ENCODE peak calls at places on chromosomes 12 and 14, in six cellular contexts. One of them, this sample, is unnamed.

GRCh38 chr12:124302241-124302806 is 7.4 kb downstream of the RFLNA start:
- DNase-seq in HL-60: no peak
- DNase-seq in B cell: no peak
- DNase-seq in kidney: peak; percentile 38
- DNase-seq in pancreas: no peak
- DNase-seq in GM23338: no peak
- DNase-seq in this sample: no peak

GRCh38 chr12:124334266-124334665 is 39.4 kb downstream of the RFLNA start:
- DNase-seq in HL-60: no peak
- DNase-seq in B cell: no peak
- DNase-seq in kidney: peak; percentile 72
- DNase-seq in pancreas: no peak
- DNase-seq in GM23338: no peak
- DNase-seq in this sample: no peak

GRCh38 chr12:57006809-57007475 is 596 bp upstream of the ZBTB39 start:
- DNase-seq in HL-60: no peak
- DNase-seq in B cell: no peak
- DNase-seq in kidney: no peak
- DNase-seq in pancreas: no peak
- DNase-seq in GM23338: no peak
- DNase-seq in this sample: no peak

GRCh38 chr12:118359541-118359915 is 13.2 kb downstream of the TAOK3 start:
- DNase-seq in HL-60: peak; percentile 80
- DNase-seq in B cell: peak; percentile 44
- DNase-seq in kidney: no peak
- DNase-seq in pancreas: no peak
- DNase-seq in GM23338: no peak
- DNase-seq in this sample: no peak

GRCh38 chr12:102950107-102950949 is 7.1 kb upstream of the ASCL1 start:
- DNase-seq in HL-60: no peak
- DNase-seq in B cell: no peak
- DNase-seq in kidney: no peak
- DNase-seq in pancreas: no peak
- DNase-seq in GM23338: peak; percentile 85
- DNase-seq in this sample: no peak

GRCh38 chr14:72523397-72524157 is 370.3 kb downstream of the DPF3 start:
- DNase-seq in HL-60: no peak
- DNase-seq in B cell: no peak
- DNase-seq in kidney: no peak
- DNase-seq in pancreas: no peak
- DNase-seq in GM23338: no peak
- DNase-seq in this sample: no peak

GRCh38 chr14:103889313-103890051 is 38.8 kb upstream of the TDRD9 start:
- DNase-seq in HL-60: no peak
- DNase-seq in B cell: peak; percentile 28
- DNase-seq in kidney: no peak
- DNase-seq in pancreas: peak; percentile 71
- DNase-seq in GM23338: no peak
- DNase-seq in this sample: no peak

GRCh38 chr12:17982556-17982955 is 107.4 kb downstream of the RERGL start:
- DNase-seq in HL-60: no peak
- DNase-seq in B cell: no peak
- DNase-seq in kidney: no peak
- DNase-seq in pancreas: no peak
- DNase-seq in GM23338: no peak
- DNase-seq in this sample: no peak

GRCh38 chr12:12715459-12716150 is 1.6 kb upstream of the CDKN1B start:
- DNase-seq in HL-60: peak; percentile 58
- DNase-seq in B cell: peak; percentile 51
- DNase-seq in kidney: no peak
- DNase-seq in pancreas: no peak
- DNase-seq in GM23338: no peak
- DNase-seq in this sample: no peak

GRCh38 chr12:80756875-80757274 is 40.2 kb downstream of the MYF5 start:
- DNase-seq in HL-60: no peak
- DNase-seq in B cell: no peak
- DNase-seq in kidney: no peak
- DNase-seq in pancreas: no peak
- DNase-seq in GM23338: no peak
- DNase-seq in this sample: no peak

GRCh38 chr14:101791919-101792572 is 30.5 kb downstream of the PPP2R5C start:
- DNase-seq in HL-60: peak; percentile 26
- DNase-seq in B cell: no peak
- DNase-seq in kidney: no peak
- DNase-seq in pancreas: no peak
- DNase-seq in GM23338: no peak
- DNase-seq in this sample: no peak

GRCh38 chr12:18886962-18887361 is 149.0 kb downstream of the CAPZA3 start:
- DNase-seq in HL-60: no peak
- DNase-seq in B cell: no peak
- DNase-seq in kidney: no peak
- DNase-seq in pancreas: no peak
- DNase-seq in GM23338: no peak
- DNase-seq in this sample: no peak

GRCh38 chr14:61466249-61466904 is 145.0 kb downstream of the PRKCH start:
- DNase-seq in HL-60: no peak
- DNase-seq in B cell: no peak
- DNase-seq in kidney: peak; percentile 90
- DNase-seq in pancreas: no peak
- DNase-seq in GM23338: peak; percentile 79
- DNase-seq in this sample: no peak

GRCh38 chr14:56195727-56196126 is 77.5 kb downstream of the PELI2 start:
- DNase-seq in HL-60: peak; percentile 69
- DNase-seq in B cell: peak; percentile 53
- DNase-seq in kidney: peak; percentile 66
- DNase-seq in pancreas: peak; percentile 41
- DNase-seq in GM23338: no peak
- DNase-seq in this sample: no peak

GRCh38 chr12:76786986-76787385 is 23.1 kb downstream of the ZDHHC17 start:
- DNase-seq in HL-60: no peak
- DNase-seq in B cell: no peak
- DNase-seq in kidney: no peak
- DNase-seq in pancreas: no peak
- DNase-seq in GM23338: no peak
- DNase-seq in this sample: no peak

GRCh38 chr12:84874125-84874824 is 38.3 kb downstream of the SLC6A15 start:
- DNase-seq in HL-60: peak; percentile 2
- DNase-seq in B cell: no peak
- DNase-seq in kidney: no peak
- DNase-seq in pancreas: no peak
- DNase-seq in GM23338: peak; percentile 82
- DNase-seq in this sample: no peak

GRCh38 chr12:66662729-66663128 is 16.1 kb downstream of the GRIP1 start:
- DNase-seq in HL-60: no peak
- DNase-seq in B cell: no peak
- DNase-seq in kidney: no peak
- DNase-seq in pancreas: no peak
- DNase-seq in GM23338: no peak
- DNase-seq in this sample: no peak

GRCh38 chr12:29735604-29736003 is 48.1 kb downstream of the TMTC1 start:
- DNase-seq in HL-60: no peak
- DNase-seq in B cell: no peak
- DNase-seq in kidney: no peak
- DNase-seq in pancreas: no peak
- DNase-seq in GM23338: no peak
- DNase-seq in this sample: no peak

DNA sequence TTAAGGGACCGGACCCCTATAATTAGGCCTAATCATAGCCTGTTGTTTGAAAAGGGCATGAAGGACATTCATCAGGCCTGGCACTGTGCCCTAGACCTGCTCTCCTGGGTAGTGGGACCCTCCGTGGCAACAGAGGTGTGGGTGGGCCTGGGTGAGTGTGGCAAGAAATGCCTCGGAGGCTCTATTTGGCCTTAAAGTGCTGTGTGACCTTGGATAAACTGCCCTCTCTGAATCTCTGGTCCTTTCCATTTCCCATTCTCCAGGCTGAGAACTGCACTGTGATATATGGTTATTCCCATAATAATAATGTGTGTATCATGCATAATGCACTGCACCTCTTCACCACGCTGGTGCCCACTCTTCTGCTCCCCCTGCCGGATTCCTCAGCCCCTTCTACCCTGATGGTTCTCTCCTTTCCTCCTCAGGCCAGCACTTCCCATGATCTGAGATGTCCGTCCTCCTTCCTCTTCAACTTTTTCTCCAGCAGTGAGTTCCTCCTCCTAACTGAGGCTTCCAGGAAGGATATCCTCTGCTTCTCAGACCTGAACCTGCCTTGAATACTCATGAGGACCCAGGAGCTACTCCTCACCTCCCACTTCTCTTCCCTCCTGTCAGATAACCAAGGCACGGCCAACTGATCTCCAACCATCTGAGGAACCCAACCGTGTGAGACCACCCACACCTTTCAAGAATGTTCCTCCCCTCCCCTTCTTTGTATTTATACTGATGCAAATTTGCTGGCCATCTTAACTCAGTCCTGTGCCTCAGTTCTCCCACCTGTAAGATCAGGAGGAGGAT is 111.0 kb upstream of the PZP start:
- DNase-seq in HL-60: no peak
- DNase-seq in B cell: no peak
- DNase-seq in kidney: no peak
- DNase-seq in pancreas: no peak
- DNase-seq in GM23338: no peak
- DNase-seq in this sample: no peak
- TF ChIP-seq CTCF in HL-60: no peak
- TF ChIP-seq CTCF in B cell: no peak
- TF ChIP-seq CTCF in kidney: no peak
- TF ChIP-seq CTCF in pancreas: no peak
- TF ChIP-seq CTCF in GM23338: peak; percentile 29
- TF ChIP-seq CTCF in this sample: no peak

GRCh38 chr12:79168687-79169086 is 304.1 kb downstream of the SYT1 start:
- DNase-seq in HL-60: no peak
- DNase-seq in B cell: no peak
- DNase-seq in kidney: no peak
- DNase-seq in pancreas: no peak
- DNase-seq in GM23338: no peak
- DNase-seq in this sample: no peak

GRCh38 chr12:79174656-79175055 is 310.1 kb downstream of the SYT1 start:
- DNase-seq in HL-60: no peak
- DNase-seq in B cell: no peak
- DNase-seq in kidney: no peak
- DNase-seq in pancreas: no peak
- DNase-seq in GM23338: peak; percentile 46
- DNase-seq in this sample: no peak
- TF ChIP-seq CTCF in HL-60: no peak
- TF ChIP-seq CTCF in B cell: no peak
- TF ChIP-seq CTCF in kidney: peak; percentile 21
- TF ChIP-seq CTCF in pancreas: no peak
- TF ChIP-seq CTCF in GM23338: no peak
- TF ChIP-seq CTCF in this sample: no peak

GRCh38 chr14:99786423-99787051 is 6.7 kb upstream of the EML1 start:
- DNase-seq in HL-60: no peak
- DNase-seq in B cell: no peak
- DNase-seq in kidney: no peak
- DNase-seq in pancreas: no peak
- DNase-seq in GM23338: no peak
- DNase-seq in this sample: no peak
- TF ChIP-seq CTCF in HL-60: no peak
- TF ChIP-seq CTCF in B cell: no peak
- TF ChIP-seq CTCF in kidney: no peak
- TF ChIP-seq CTCF in pancreas: no peak
- TF ChIP-seq CTCF in GM23338: no peak
- TF ChIP-seq CTCF in this sample: no peak

GRCh38 chr12:1632702-1633101 is 3.7 kb downstream of the WNT5B start:
- DNase-seq in HL-60: peak; percentile 32
- DNase-seq in B cell: no peak
- DNase-seq in kidney: no peak
- DNase-seq in pancreas: no peak
- DNase-seq in GM23338: no peak
- DNase-seq in this sample: no peak

GRCh38 chr12:1630081-1630826 is 1.2 kb downstream of the WNT5B start:
- DNase-seq in HL-60: peak; percentile 17
- DNase-seq in B cell: no peak
- DNase-seq in kidney: peak; percentile 83
- DNase-seq in pancreas: peak; percentile 58
- DNase-seq in GM23338: peak; percentile 61
- DNase-seq in this sample: no peak

GRCh38 chr12:1630827-1631591 is 2.0 kb downstream of the WNT5B start:
- DNase-seq in HL-60: no peak
- DNase-seq in B cell: no peak
- DNase-seq in kidney: no peak
- DNase-seq in pancreas: no peak
- DNase-seq in GM23338: peak; percentile 55
- DNase-seq in this sample: no peak

GRCh38 chr12:1628671-1629337 is at the start of gene WNT5B:
- DNase-seq in HL-60: no peak
- DNase-seq in B cell: no peak
- DNase-seq in kidney: no peak
- DNase-seq in pancreas: no peak
- DNase-seq in GM23338: peak; percentile 56
- DNase-seq in this sample: no peak

DNA sequence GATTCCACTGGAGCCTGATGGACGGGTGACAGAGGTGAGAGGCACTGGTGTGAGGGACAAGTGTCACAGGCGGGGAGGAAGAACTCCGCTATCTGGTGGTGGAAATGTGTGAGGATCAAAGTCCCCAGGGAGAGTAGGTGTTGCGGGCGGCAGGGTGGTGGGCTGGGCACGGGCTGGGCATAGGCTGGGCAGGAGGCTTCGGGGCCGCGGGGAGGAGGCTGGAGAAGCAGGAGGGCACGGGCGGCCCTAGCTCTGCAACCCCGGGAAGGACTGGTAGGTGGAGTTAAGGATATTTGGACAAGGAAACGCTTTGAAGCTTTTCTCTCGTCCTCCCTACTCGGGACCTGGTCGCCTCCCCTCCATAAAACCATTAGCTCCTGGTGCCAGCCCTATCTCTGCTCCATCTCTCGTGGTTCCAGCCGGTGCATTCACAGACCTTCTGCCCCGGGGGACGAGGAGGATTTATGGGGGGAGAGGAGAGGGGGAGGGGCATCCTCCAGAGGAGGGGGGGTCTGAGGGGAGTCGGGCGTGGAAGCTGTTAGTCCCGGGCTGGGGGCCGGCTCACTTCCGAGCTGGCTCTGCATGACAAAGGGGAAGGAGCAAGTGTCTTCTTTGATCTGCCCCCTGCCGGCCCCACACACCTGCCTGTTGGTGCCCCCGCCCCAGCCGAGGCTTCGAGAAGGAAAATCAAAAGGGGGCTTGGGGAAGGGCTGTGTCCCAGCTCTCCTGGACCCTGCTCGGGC is 478 bp downstream of the WNT5B start:
- DNase-seq in HL-60: peak; percentile 42
- DNase-seq in B cell: no peak
- DNase-seq in kidney: no peak
- DNase-seq in pancreas: peak; percentile 40
- DNase-seq in GM23338: peak; percentile 79
- DNase-seq in this sample: no peak
- TF ChIP-seq CTCF in HL-60: no peak
- TF ChIP-seq CTCF in B cell: peak; percentile 64
- TF ChIP-seq CTCF in kidney: no peak
- TF ChIP-seq CTCF in pancreas: no peak
- TF ChIP-seq CTCF in GM23338: no peak
- TF ChIP-seq CTCF in this sample: peak; percentile 65

GRCh38 chr14:77325746-77326094 is 4.9 kb downstream of the GSTZ1 start:
- DNase-seq in HL-60: no peak
- DNase-seq in B cell: no peak
- DNase-seq in kidney: no peak
- DNase-seq in pancreas: no peak
- DNase-seq in GM23338: no peak
- DNase-seq in this sample: no peak
- TF ChIP-seq CTCF in HL-60: no peak
- TF ChIP-seq CTCF in B cell: no peak
- TF ChIP-seq CTCF in kidney: no peak
- TF ChIP-seq CTCF in pancreas: no peak
- TF ChIP-seq CTCF in GM23338: no peak
- TF ChIP-seq CTCF in this sample: no peak

This sample was measured in CD14-positive monocyte.